ENCODE peak calls at places on chromosomes 6 and 20, in eight cellular contexts. K, H, V, S, B, Y, M and R are unnamed samples.

GRCh38 chr6:104642871-104643270 is 216.8 kb downstream of the HACE1 start:
- DNase-seq in B (no peak), K (no peak), Y (no peak), H (no peak), S (no peak), M (no peak), V (no peak), R (no peak)

GRCh38 chr20:50957276-50957675 is 1.1 kb downstream of the DPM1 start:
- DNase-seq in M (no peak), K (no peak), B (no peak), Y (no peak), H (no peak), V (no peak), S (no peak), R (no peak)

GRCh38 chr6:127581576-127581975 is 4.6 kb downstream of the C6orf58 start:
- DNase-seq in B (no peak), S (no peak), H (no peak), Y (no peak), V (no peak), K (no peak), M (no peak), R (no peak)

GRCh38 chr6:162388383-162388777 is 339.2 kb downstream of the PRKN start:
- DNase-seq in Y (no peak), K (no peak), V (no peak), S (no peak), H (no peak), M (no peak), B (no peak), R (no peak)

GRCh38 chr6:36024154-36024760 is at the start of gene SLC26A8:
- DNase-seq in M (peak), S (no peak), B (no peak), H (no peak), K (peak), Y (no peak), V (no peak), R (no peak)

GRCh38 chr6:169723991-169724553 is at the start of gene PHF10:
- DNase-seq in V (peak), B (peak), K (peak), H (peak), M (peak), S (no peak), Y (peak), R (no peak)

GRCh38 chr6:110938176-110938575 is 20.3 kb upstream of the GTF3C6 start:
- DNase-seq in Y (no peak), M (no peak), S (no peak), B (no peak), V (no peak), K (no peak), H (no peak), R (no peak)

GRCh38 chr20:43457640-43458421 is at the start of gene SRSF6:
- DNase-seq in M (peak), K (peak), S (peak), Y (peak), B (peak), H (peak), V (peak), R (peak)

GRCh38 chr6:39273394-39273793 is 40.8 kb downstream of the KCNK17 start:
- DNase-seq in M (no peak), Y (peak), K (peak), S (no peak), H (no peak), V (no peak), B (no peak), R (no peak)

GRCh38 chr6:17099401-17100059 is 2.3 kb upstream of the STMND1 start:
- DNase-seq in H (no peak), Y (no peak), K (no peak), V (no peak), B (no peak), M (no peak), S (no peak), R (no peak)

GRCh38 chr6:75525682-75526081 is 32.1 kb upstream of the FILIP1 start:
- DNase-seq in M (no peak), S (no peak), B (no peak), Y (no peak), V (no peak), K (no peak), H (no peak), R (no peak)

GRCh38 chr6:32267035-32267434 is 43.2 kb upstream of the NOTCH4 start:
- DNase-seq in K (no peak), V (no peak), M (no peak), H (no peak), B (no peak), S (no peak), Y (no peak), R (no peak)

GRCh38 chr6:21664263-21665081 is 70.9 kb downstream of the SOX4 start:
- DNase-seq in K (peak), V (peak), M (peak), B (no peak), S (no peak), Y (peak), H (no peak), R (no peak)

GRCh38 chr20:24672886-24673677 is 203.7 kb downstream of the SYNDIG1 start:
- DNase-seq in M (no peak), S (no peak), Y (no peak), K (no peak), B (no peak), H (no peak), V (no peak), R (peak)

GRCh38 chr6:501891-502601 is 110.5 kb downstream of the IRF4 start:
- DNase-seq in S (no peak), H (no peak), M (peak), V (no peak), B (no peak), Y (no peak), K (peak), R (no peak)

GRCh38 chr20:41072099-41072798 is 43.6 kb downstream of the TOP1 start:
- DNase-seq in H (no peak), K (no peak), V (no peak), M (no peak), Y (peak), B (no peak), S (no peak), R (peak)

GRCh38 chr6:13803581-13803980 is 10.8 kb downstream of the MCUR1 start:
- DNase-seq in M (no peak), H (no peak), Y (no peak), S (no peak), B (no peak), K (no peak), V (no peak), R (no peak)

GRCh38 chr20:63732118-63733095 is 4.1 kb upstream of the LIME1 start:
- DNase-seq in V (no peak), Y (no peak), M (no peak), K (no peak), B (no peak), H (no peak), S (no peak), R (no peak)

GRCh38 chr6:21451546-21452013 is 142.0 kb upstream of the SOX4 start:
- DNase-seq in S (peak), M (no peak), H (no peak), Y (no peak), K (no peak), V (no peak), B (no peak), R (no peak)

GRCh38 chr20:48008850-48009535 is 223.7 kb upstream of the SULF2 start:
- DNase-seq in H (no peak), M (no peak), K (no peak), Y (no peak), V (no peak), S (no peak), B (no peak), R (no peak)

GRCh38 chr20:23050847-23051627 is 1.6 kb upstream of the THBD start:
- DNase-seq in B (no peak), S (no peak), Y (peak), V (no peak), H (no peak), K (peak), M (no peak), R (no peak)

GRCh38 chr6:56954389-56955170 is at the start of gene BEND6:
- DNase-seq in M (peak), S (peak), H (no peak), Y (peak), B (no peak), K (peak), V (peak), R (peak)

GRCh38 chr6:31359556-31359955 is 2.6 kb upstream of the HLA-B start:
- DNase-seq in M (no peak), S (no peak), K (no peak), H (no peak), Y (no peak), V (no peak), B (no peak), R (no peak)

GRCh38 chr20:43530321-43531090 is 23.0 kb downstream of the L3MBTL1 start:
- DNase-seq in S (peak), Y (no peak), V (no peak), H (no peak), K (no peak), B (no peak), M (no peak), R (no peak)

GRCh38 chr20:55684578-55684977 is 320.7 kb downstream of the CBLN4 start:
- DNase-seq in M (no peak), V (no peak), H (no peak), K (no peak), B (no peak), S (no peak), Y (no peak), R (no peak)

GRCh38 chr6:53361549-53362031 is 12.8 kb upstream of the ELOVL5 start:
- DNase-seq in M (peak), V (no peak), B (no peak), H (no peak), S (no peak), K (no peak), Y (no peak), R (no peak)

GRCh38 chr20:24736131-24736843 is 212.8 kb upstream of the CST7 start:
- DNase-seq in M (no peak), V (no peak), B (no peak), S (no peak), K (no peak), Y (no peak), H (no peak), R (no peak)

GRCh38 chr20:47855799-47856198 is 70.5 kb upstream of the SULF2 start:
- DNase-seq in Y (no peak), M (no peak), S (no peak), B (no peak), V (no peak), K (no peak), H (no peak), R (no peak)

GRCh38 chr6:43331876-43332275 is 23.2 kb upstream of the CRIP3 start:
- DNase-seq in S (no peak), H (no peak), K (no peak), Y (no peak), V (no peak), M (no peak), B (no peak), R (no peak)

GRCh38 chr6:33621396-33622388 is 570 bp downstream of the ITPR3 start:
- DNase-seq in V (peak), Y (peak), S (no peak), K (peak), M (peak), B (no peak), H (peak), R (no peak)

GRCh38 chr6:125231133-125231532 is 70.6 kb downstream of the HDDC2 start:
- DNase-seq in B (no peak), M (no peak), Y (no peak), V (no peak), S (no peak), H (no peak), K (peak), R (no peak)

GRCh38 chr20:41425180-41425884 is 58.7 kb upstream of the EMILIN3 start:
- DNase-seq in V (no peak), M (no peak), S (peak), Y (no peak), H (no peak), B (no peak), K (no peak), R (no peak)

GRCh38 chr20:36865076-36865860 is 10.7 kb upstream of the TLDC2 start:
- DNase-seq in V (peak), K (no peak), H (no peak), S (no peak), M (no peak), B (no peak), Y (no peak), R (no peak)

GRCh38 chr6:45599053-45599452 is 221.3 kb upstream of the SUPT3H start:
- DNase-seq in V (no peak), K (no peak), M (no peak), S (no peak), H (no peak), B (no peak), Y (no peak), R (no peak)

GRCh38 chr20:49252556-49253350 is 25.1 kb downstream of the ZNFX1 start:
- DNase-seq in K (no peak), S (no peak), V (no peak), M (no peak), B (no peak), H (no peak), Y (no peak), R (no peak)

GRCh38 chr20:62886709-62887058 is 25.1 kb upstream of the TCFL5 start:
- DNase-seq in K (no peak), M (no peak), V (peak), S (no peak), H (no peak), B (no peak), Y (no peak), R (no peak)

GRCh38 chr6:169801396-169802160 is 50.2 kb downstream of the ERMARD start:
- DNase-seq in V (peak), Y (no peak), S (no peak), B (no peak), K (no peak), M (no peak), H (no peak), R (no peak)

GRCh38 chr20:41358717-41359116 is 7.9 kb downstream of the EMILIN3 start:
- DNase-seq in Y (no peak), V (no peak), M (no peak), S (peak), H (no peak), B (no peak), K (no peak), R (no peak)